ENCODE peak calls at places on chromosomes 16 and 17, in eight cellular contexts. E, L, G, W, I, Q, N and H are unnamed samples.

GRCh38 chr17:4090898-4091297 is 51.9 kb downstream of the ZZEF1 start:
- DNase-seq in E (no peak), L (no peak), G (no peak), W (no peak), I (no peak), Q (no peak), N (peak), H (no peak)

GRCh38 chr16:57202095-57202886 is 16.2 kb downstream of the RSPRY1 start:
- DNase-seq in E (no peak), L (no peak), G (no peak), W (no peak), I (peak), Q (no peak), N (no peak), H (no peak)

GRCh38 chr17:70295329-70295728 is 126.0 kb downstream of the KCNJ2 start:
- DNase-seq in E (no peak), L (no peak), G (no peak), W (no peak), I (no peak), Q (no peak), N (no peak), H (no peak)

GRCh38 chr16:49332589-49333267 is 40.9 kb upstream of the C16orf78 start:
- DNase-seq in E (peak), L (no peak), G (no peak), W (no peak), I (no peak), Q (peak), N (no peak), H (no peak)

GRCh38 chr17:63960006-63960405 is 12.7 kb downstream of the SCN4A start:
- DNase-seq in E (no peak), L (no peak), G (no peak), W (no peak), I (no peak), Q (no peak), N (no peak), H (no peak)

GRCh38 chr16:86809458-86809955 is 231.2 kb downstream of the FOXL1 start:
- DNase-seq in E (peak), L (no peak), G (no peak), W (peak), I (no peak), Q (no peak), N (peak), H (no peak)

GRCh38 chr16:716250-716607 is 1.3 kb downstream of the METRN start:
- DNase-seq in E (no peak), L (no peak), G (no peak), W (peak), I (no peak), Q (peak), N (peak), H (peak)

GRCh38 chr17:34981538-34982241 is 1.4 kb downstream of the LIG3 start:
- DNase-seq in E (no peak), L (no peak), G (no peak), W (no peak), I (no peak), Q (peak), N (peak), H (peak)

GRCh38 chr17:79650861-79651260 is 40.0 kb upstream of the RBFOX3 start:
- DNase-seq in E (no peak), L (no peak), G (no peak), W (no peak), I (no peak), Q (no peak), N (no peak), H (peak)

GRCh38 chr16:47886631-47887415 is 269.0 kb downstream of the ABCC12 start:
- DNase-seq in E (no peak), L (no peak), G (no peak), W (no peak), I (no peak), Q (peak), N (no peak), H (no peak)

GRCh38 chr16:23182675-23183485 is at the start of gene SCNN1G:
- DNase-seq in E (no peak), L (no peak), G (no peak), W (peak), I (peak), Q (peak), N (peak), H (peak)

GRCh38 chr17:19311421-19312215 is 50.9 kb downstream of the B9D1 start:
- DNase-seq in E (no peak), L (no peak), G (no peak), W (no peak), I (peak), Q (no peak), N (peak), H (no peak)

GRCh38 chr16:14199624-14200023 is 128.5 kb downstream of the MRTFB start:
- DNase-seq in E (peak), L (no peak), G (no peak), W (no peak), I (no peak), Q (no peak), N (peak), H (no peak)

GRCh38 chr17:79810138-79811027 is 13.5 kb upstream of the CBX8 start:
- DNase-seq in E (peak), L (peak), G (peak), W (peak), I (peak), Q (peak), N (peak), H (peak)

GRCh38 chr17:42354956-42355843 is 33.0 kb downstream of the STAT3 start:
- DNase-seq in E (no peak), L (no peak), G (no peak), W (no peak), I (no peak), Q (no peak), N (peak), H (no peak)

GRCh38 chr17:43732961-43733360 is 25.6 kb downstream of the SOST start:
- DNase-seq in E (peak), L (no peak), G (no peak), W (peak), I (no peak), Q (no peak), N (peak), H (no peak)

GRCh38 chr16:82671743-82672142 is 45.0 kb downstream of the CDH13 start:
- DNase-seq in E (peak), L (no peak), G (no peak), W (peak), I (no peak), Q (peak), N (no peak), H (no peak)

GRCh38 chr16:89670496-89671431 is 13.1 kb downstream of the SPATA33 start:
- DNase-seq in E (no peak), L (no peak), G (no peak), W (no peak), I (no peak), Q (no peak), N (peak), H (no peak)

GRCh38 chr16:73871076-73871475 is 425.5 kb upstream of the PSMD7 start:
- DNase-seq in E (no peak), L (no peak), G (no peak), W (no peak), I (no peak), Q (no peak), N (no peak), H (no peak)

GRCh38 chr16:89722392-89723278 is 1.3 kb downstream of the ZNF276 start:
- DNase-seq in E (peak), L (peak), G (no peak), W (peak), I (peak), Q (peak), N (peak), H (no peak)

GRCh38 chr17:82324566-82325285 is 7.3 kb upstream of the CD7 start:
- DNase-seq in E (no peak), L (no peak), G (no peak), W (no peak), I (no peak), Q (no peak), N (no peak), H (no peak)

GRCh38 chr16:4291699-4292098 is 18.9 kb upstream of the TFAP4 start:
- DNase-seq in E (no peak), L (no peak), G (no peak), W (no peak), I (no peak), Q (no peak), N (no peak), H (no peak)

GRCh38 chr16:4285167-4285566 is 12.3 kb upstream of the TFAP4 start:
- DNase-seq in E (no peak), L (no peak), G (no peak), W (no peak), I (no peak), Q (no peak), N (no peak), H (no peak)

GRCh38 chr16:4283939-4284338 is 11.1 kb upstream of the TFAP4 start:
- DNase-seq in E (peak), L (no peak), G (no peak), W (no peak), I (no peak), Q (no peak), N (peak), H (no peak)

GRCh38 chr16:4290236-4290830 is 17.5 kb upstream of the TFAP4 start:
- DNase-seq in E (peak), L (peak), G (no peak), W (peak), I (no peak), Q (no peak), N (peak), H (peak)

GRCh38 chr16:4288148-4288921 is 15.5 kb upstream of the TFAP4 start:
- DNase-seq in E (peak), L (no peak), G (peak), W (peak), I (peak), Q (peak), N (peak), H (peak)
- TF ChIP-seq EZH2phosphoT487 in E (no peak), L (no peak), G (no peak), W (no peak), I (no peak), Q (no peak), N (no peak), H (no peak)

GRCh38 chr16:11536104-11536866 is 50.4 kb downstream of the LITAF start:
- DNase-seq in E (no peak), L (no peak), G (no peak), W (no peak), I (no peak), Q (no peak), N (no peak), H (no peak)

GRCh38 chr16:11530171-11530940 is 56.4 kb downstream of the LITAF start:
- DNase-seq in E (no peak), L (no peak), G (no peak), W (no peak), I (no peak), Q (peak), N (peak), H (no peak)

GRCh38 chr16:11535494-11535893 is 51.2 kb downstream of the LITAF start:
- DNase-seq in E (peak), L (no peak), G (no peak), W (no peak), I (no peak), Q (no peak), N (no peak), H (no peak)

GRCh38 chr16:11533588-11533987 is 53.1 kb downstream of the LITAF start:
- DNase-seq in E (no peak), L (no peak), G (no peak), W (no peak), I (no peak), Q (no peak), N (no peak), H (no peak)

GRCh38 chr16:11534262-11534661 is 52.5 kb downstream of the LITAF start:
- DNase-seq in E (no peak), L (no peak), G (no peak), W (no peak), I (no peak), Q (no peak), N (peak), H (no peak)
- TF ChIP-seq EZH2phosphoT487 in E (no peak), L (no peak), G (no peak), W (no peak), I (no peak), Q (no peak), N (no peak), H (no peak)

GRCh38 chr17:49715221-49715620 is 7.5 kb upstream of the SLC35B1 start:
- DNase-seq in E (no peak), L (no peak), G (no peak), W (no peak), I (no peak), Q (no peak), N (no peak), H (no peak)
- TF ChIP-seq EZH2phosphoT487 in E (no peak), L (no peak), G (no peak), W (no peak), I (no peak), Q (no peak), N (no peak), H (no peak)

GRCh38 chr16:53510704-53511070 is 7.7 kb upstream of the AKTIP start:
- DNase-seq in E (no peak), L (no peak), G (no peak), W (no peak), I (no peak), Q (no peak), N (no peak), H (no peak)
- TF ChIP-seq EZH2phosphoT487 in E (no peak), L (no peak), G (no peak), W (no peak), I (no peak), Q (no peak), N (no peak), H (no peak)

GRCh38 chr17:57684711-57685498 is 60.2 kb downstream of the CCDC182 start:
- DNase-seq in E (no peak), L (no peak), G (peak), W (no peak), I (no peak), Q (no peak), N (no peak), H (no peak)
- TF ChIP-seq EZH2phosphoT487 in E (no peak), L (no peak), G (no peak), W (no peak), I (no peak), Q (no peak), N (no peak), H (no peak)

DNA sequence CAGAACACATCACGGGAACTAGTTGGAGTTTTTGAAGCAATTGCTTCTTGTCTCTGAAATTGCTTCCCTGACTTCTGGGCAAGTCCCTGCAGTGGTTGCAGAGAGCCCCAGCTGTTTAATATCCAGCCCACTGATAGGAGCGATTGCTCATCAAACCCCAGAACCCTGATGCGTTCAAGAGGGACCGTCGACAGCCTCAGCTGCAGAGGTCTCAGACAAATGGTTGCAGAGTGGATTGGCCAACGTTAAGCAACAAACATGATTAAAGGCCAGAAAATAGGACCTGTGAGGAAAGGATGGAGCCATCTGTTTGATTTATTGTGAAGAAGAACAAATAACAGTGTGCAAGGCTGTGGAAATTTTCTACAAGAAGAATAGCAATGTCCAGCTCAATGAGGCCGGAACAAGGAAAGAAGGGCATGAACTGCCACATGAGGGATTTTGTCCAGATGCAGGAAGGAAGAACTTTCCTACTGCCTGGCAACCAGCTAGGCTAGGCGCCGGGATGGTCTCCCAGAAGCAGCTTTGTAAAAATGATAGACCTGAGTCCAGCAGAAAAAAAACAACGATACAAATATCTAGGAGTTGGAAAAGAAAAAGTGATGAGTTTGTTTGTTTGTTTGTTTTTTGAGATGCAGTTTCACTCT is 138.4 kb upstream of the DNAH9 start:
- DNase-seq in E (no peak), L (no peak), G (no peak), W (no peak), I (no peak), Q (no peak), N (no peak), H (no peak)
- TF ChIP-seq EZH2phosphoT487 in E (no peak), L (no peak), G (no peak), W (no peak), I (no peak), Q (no peak), N (no peak), H (no peak)

DNA sequence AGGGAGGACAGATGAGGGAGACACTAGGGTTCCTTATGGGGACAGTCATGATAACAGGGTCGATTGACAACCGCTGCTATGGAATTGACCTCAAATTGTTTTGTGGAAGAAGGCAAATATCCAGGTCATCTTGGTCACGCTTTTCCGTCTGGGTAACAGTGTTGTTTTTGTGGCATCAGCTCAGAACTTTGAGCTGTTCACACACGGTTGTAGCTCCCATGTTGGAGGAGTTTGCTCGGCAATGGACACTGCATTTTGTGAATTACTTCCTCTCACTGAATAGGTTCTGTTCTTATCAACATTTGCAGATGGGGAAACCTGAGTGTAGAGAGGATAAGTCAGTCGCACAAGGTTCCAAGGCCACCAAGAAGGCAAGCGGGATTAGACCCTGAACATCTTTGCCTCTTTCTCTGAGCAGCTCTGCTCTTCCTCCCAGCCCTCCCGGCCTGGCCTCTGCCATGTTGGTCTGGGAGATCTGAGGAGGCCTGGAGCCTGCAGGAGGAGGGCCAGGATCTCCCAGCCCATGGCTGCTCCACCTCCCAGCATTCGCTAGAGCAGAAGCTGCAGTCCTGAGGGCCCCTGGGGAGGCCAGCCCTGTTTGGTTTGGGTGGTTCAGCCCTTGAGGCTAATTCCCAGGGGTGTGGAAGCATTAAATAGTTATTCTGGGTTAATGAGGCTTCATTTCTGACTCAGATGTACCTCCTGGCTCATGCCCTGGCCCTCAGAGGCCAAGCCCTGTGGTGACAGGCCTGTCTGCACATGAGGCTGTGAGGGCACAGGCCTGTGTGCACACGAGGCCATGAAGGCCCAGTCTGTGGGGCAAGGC is 154.2 kb upstream of the PLCG2 start:
- DNase-seq in E (no peak), L (no peak), G (no peak), W (no peak), I (no peak), Q (no peak), N (peak), H (no peak)
- TF ChIP-seq EZH2phosphoT487 in E (no peak), L (no peak), G (no peak), W (no peak), I (no peak), Q (no peak), N (no peak), H (no peak)

GRCh38 chr16:11236441-11236840 is 19.6 kb downstream of the SOCS1 start:
- DNase-seq in E (no peak), L (no peak), G (no peak), W (no peak), I (no peak), Q (no peak), N (no peak), H (no peak)
- TF ChIP-seq EZH2phosphoT487 in E (no peak), L (no peak), G (no peak), W (no peak), I (no peak), Q (no peak), N (no peak), H (no peak)

GRCh38 chr16:72221216-72221995 is 49.5 kb upstream of the PMFBP1 start:
- DNase-seq in E (no peak), L (no peak), G (no peak), W (no peak), I (no peak), Q (no peak), N (peak), H (no peak)

GRCh38 chr16:72216767-72217166 is 44.8 kb upstream of the PMFBP1 start:
- DNase-seq in E (no peak), L (no peak), G (no peak), W (no peak), I (no peak), Q (no peak), N (no peak), H (no peak)

GRCh38 chr16:72214821-72215220 is 42.9 kb upstream of the PMFBP1 start:
- DNase-seq in E (no peak), L (no peak), G (no peak), W (no peak), I (no peak), Q (no peak), N (no peak), H (no peak)

GRCh38 chr16:72222503-72222902 is 50.5 kb upstream of the PMFBP1 start:
- DNase-seq in E (no peak), L (no peak), G (no peak), W (no peak), I (no peak), Q (no peak), N (no peak), H (no peak)

DNA sequence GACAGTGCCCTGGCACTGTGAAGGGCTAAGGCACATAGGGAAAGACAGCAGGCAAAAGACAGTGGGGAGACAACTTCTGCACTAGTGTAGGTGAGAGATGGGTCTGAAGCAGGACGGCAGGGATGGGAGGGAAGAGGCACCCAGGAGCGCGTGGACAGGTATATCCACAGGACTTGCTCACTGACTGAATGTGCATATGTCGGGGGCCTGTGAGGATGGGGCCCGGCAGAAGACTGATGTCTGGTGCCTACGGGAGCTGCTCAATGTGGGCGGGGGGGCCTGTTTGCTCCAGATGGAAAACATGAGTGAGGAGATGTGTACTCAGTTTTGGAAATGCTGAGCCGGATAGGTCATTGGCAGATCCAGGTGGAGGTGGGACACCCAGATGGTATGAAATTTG is 47.3 kb upstream of the PMFBP1 start:
- DNase-seq in E (no peak), L (no peak), G (no peak), W (no peak), I (no peak), Q (no peak), N (no peak), H (no peak)
- TF ChIP-seq EZH2phosphoT487 in E (no peak), L (no peak), G (no peak), W (no peak), I (no peak), Q (no peak), N (no peak), H (no peak)